ENCODE peak calls at places on chromosome 10, in six cellular contexts. X is KBM-7, Y is heart left ventricle, N is MV-4-11, O is ELR, G is neural progenitor cell. F is an unnamed sample.

GRCh38 chr10:79380125-79380917 is 33.1 kb downstream of the PPIF start:
- DNase-seq in X (no peak), Y (peak), N (no peak), O (peak), G (no peak), F (peak)

GRCh38 chr10:76285012-76285411 is 853.6 kb downstream of the LRMDA start:
- DNase-seq in X (no peak), Y (no peak), N (no peak), O (peak), G (no peak), F (no peak)

GRCh38 chr10:79930751-79931150 is 18.2 kb downstream of the SFTPD start:
- DNase-seq in X (no peak), Y (no peak), N (no peak), O (no peak), G (no peak), F (no peak)

GRCh38 chr10:91632671-91633550 is at the start of gene PPP1R3C:
- DNase-seq in X (peak), Y (peak), N (peak), O (peak), G (peak), F (peak)

GRCh38 chr10:68560916-68561691 is 967 bp downstream of the TET1 start:
- DNase-seq in X (no peak), Y (peak), N (no peak), O (peak), G (peak), F (peak)

GRCh38 chr10:17951868-17952371 is at the start of gene SLC39A12:
- DNase-seq in X (peak), Y (no peak), N (no peak), O (peak), G (no peak), F (no peak)

GRCh38 chr10:122461367-122461728 is at the start of gene HTRA1:
- DNase-seq in X (no peak), Y (peak), N (no peak), O (peak), G (peak), F (peak)

GRCh38 chr10:29328988-29329387 is 40.1 kb downstream of the LYZL1 start:
- DNase-seq in X (no peak), Y (peak), N (no peak), O (peak), G (no peak), F (no peak)

GRCh38 chr10:73768881-73769280 is 13.0 kb upstream of the CHCHD1 start:
- DNase-seq in X (no peak), Y (no peak), N (no peak), O (no peak), G (no peak), F (no peak)

GRCh38 chr10:23065549-23065948 is 29.8 kb upstream of the MSRB2 start:
- DNase-seq in X (no peak), Y (peak), N (no peak), O (peak), G (no peak), F (peak)

GRCh38 chr10:1197384-1197783 is 141.2 kb downstream of the WDR37 start:
- DNase-seq in X (no peak), Y (no peak), N (no peak), O (no peak), G (no peak), F (no peak)

GRCh38 chr10:52455095-52455494 is 141.0 kb downstream of the DKK1 start:
- DNase-seq in X (no peak), Y (no peak), N (no peak), O (peak), G (no peak), F (no peak)

GRCh38 chr10:7035111-7035761 is 375.6 kb downstream of the SFMBT2 start:
- DNase-seq in X (no peak), Y (no peak), N (no peak), O (no peak), G (no peak), F (no peak)

GRCh38 chr10:110437761-110438341 is 59.9 kb upstream of the DUSP5 start:
- DNase-seq in X (no peak), Y (no peak), N (no peak), O (no peak), G (no peak), F (no peak)

GRCh38 chr10:121373411-121373810 is 224.8 kb downstream of the FGFR2 start:
- DNase-seq in X (no peak), Y (no peak), N (no peak), O (no peak), G (no peak), F (no peak)

GRCh38 chr10:30500534-30500933 is 66.5 kb downstream of the MAP3K8 start:
- DNase-seq in X (no peak), Y (no peak), N (no peak), O (no peak), G (no peak), F (no peak)

GRCh38 chr10:131168238-131168875 is 143.2 kb downstream of the TCERG1L start:
- DNase-seq in X (no peak), Y (no peak), N (no peak), O (no peak), G (no peak), F (no peak)

GRCh38 chr10:81915517-81915916 is 40.5 kb downstream of the NRG3 start:
- DNase-seq in X (no peak), Y (no peak), N (no peak), O (no peak), G (peak), F (no peak)

GRCh38 chr10:112335866-112336265 is 38.0 kb upstream of the ACSL5 start:
- DNase-seq in X (no peak), Y (no peak), N (no peak), O (no peak), G (no peak), F (no peak)

GRCh38 chr10:1635340-1635739 is 102.0 kb downstream of the ADARB2 start:
- DNase-seq in X (no peak), Y (no peak), N (no peak), O (no peak), G (peak), F (no peak)